ENCODE peak calls at places on chromosomes 1 and 21, in four cellular contexts. Y is HepG2, C is GM12878, T is H1. J is an unnamed sample.
A peak's percentile ranks its signal among the peaks of the same experiment; 100 is the strongest.

GRCh38 chr1:35554261-35555211 is 2.7 kb downstream of the KIAA0319L start:
- DNase-seq in T (no peak), C (no peak), Y (no peak), J (peak; percentile 91)

GRCh38 chr1:6245869-6246496 is 2.0 kb downstream of the HES3 start:
- DNase-seq in T (peak; percentile 99), Y (no peak), C (no peak), J (no peak)

GRCh38 chr1:238951809-238952208 is 434.6 kb upstream of the CHRM3 start:
- DNase-seq in Y (no peak), C (no peak), T (no peak), J (peak; percentile 18)

GRCh38 chr1:7159116-7159781 is 374.0 kb downstream of the CAMTA1 start:
- DNase-seq in Y (peak; percentile 43), C (no peak), T (no peak), J (no peak)

GRCh38 chr1:245986404-245987221 is 520.5 kb downstream of the SMYD3 start:
- DNase-seq in C (no peak), Y (no peak), T (no peak), J (no peak)

GRCh38 chr1:246907472-246907871 is 24.3 kb downstream of the AHCTF1 start:
- DNase-seq in Y (peak; percentile 69), C (no peak), T (no peak), J (no peak)

GRCh38 chr21:15559612-15560011 is 170.2 kb upstream of the USP25 start:
- DNase-seq in C (no peak), Y (no peak), T (no peak), J (no peak)

GRCh38 chr1:225963735-225964530 is 22.9 kb upstream of the LEFTY2 start:
- DNase-seq in C (no peak), Y (no peak), T (no peak), J (no peak)

GRCh38 chr1:18047122-18047521 is 60.5 kb upstream of the IGSF21 start:
- DNase-seq in T (no peak), C (no peak), Y (no peak), J (no peak)

GRCh38 chr21:28882345-28882744 is 110.3 kb downstream of the LTN1 start:
- DNase-seq in Y (no peak), C (no peak), T (no peak), J (no peak)

GRCh38 chr1:67299296-67299695 is 8.4 kb upstream of the IL12RB2 start:
- DNase-seq in Y (no peak), C (no peak), T (no peak), J (no peak)

GRCh38 chr1:171389176-171389575 is 75.2 kb downstream of the FMO4 start:
- DNase-seq in T (no peak), Y (no peak), C (no peak), J (no peak)

GRCh38 chr1:194043984-194044755 is 857.8 kb upstream of the B3GALT2 start:
- DNase-seq in Y (no peak), C (no peak), T (no peak), J (no peak)

GRCh38 chr1:205543351-205544305 is 39.2 kb downstream of the CDK18 start:
- DNase-seq in Y (peak; percentile 62), C (no peak), T (peak; percentile 80), J (peak; percentile 79)

GRCh38 chr1:50335036-50335435 is 88.2 kb downstream of the DMRTA2 start:
- DNase-seq in C (no peak), Y (no peak), T (no peak), J (no peak)

GRCh38 chr1:212315907-212316306 is 30.7 kb downstream of the PPP2R5A start:
- DNase-seq in Y (peak; percentile 7), T (no peak), C (no peak), J (peak; percentile 63)

GRCh38 chr1:85815906-85816305 is 107.7 kb upstream of the ZNHIT6 start:
- DNase-seq in C (no peak), Y (no peak), T (no peak), J (no peak)

GRCh38 chr21:14582934-14583628 is 37.0 kb upstream of the SAMSN1 start:
- DNase-seq in T (no peak), C (no peak), Y (no peak), J (no peak)

GRCh38 chr1:54139711-54140110 is 13.1 kb downstream of the CDCP2 start:
- DNase-seq in T (no peak), C (no peak), Y (no peak), J (no peak)

GRCh38 chr1:52955129-52955970 is 28.3 kb downstream of the SCP2 start:
- DNase-seq in C (no peak), Y (peak; percentile 18), T (no peak), J (no peak)

GRCh38 chr1:179105393-179105792 is 23.5 kb downstream of the TOR3A start:
- DNase-seq in C (no peak), T (peak; percentile 50), Y (peak; percentile 55), J (peak; percentile 28)

GRCh38 chr1:196418772-196419171 is 189.5 kb downstream of the KCNT2 start:
- DNase-seq in C (no peak), Y (no peak), T (no peak), J (no peak)

GRCh38 chr1:31238986-31239613 is 587 bp downstream of the NKAIN1 start:
- DNase-seq in C (no peak), T (peak; percentile 74), Y (no peak), J (no peak)

GRCh38 chr1:217393901-217394300 is 237.0 kb downstream of the GPATCH2 start:
- DNase-seq in T (no peak), C (no peak), Y (no peak), J (no peak)

GRCh38 chr1:95927061-95927460 is 693.1 kb downstream of the RWDD3 start:
- DNase-seq in T (no peak), Y (no peak), C (no peak), J (no peak)

GRCh38 chr1:226308166-226308722 is 720 bp downstream of the LIN9 start:
- DNase-seq in Y (no peak), C (no peak), T (no peak), J (no peak)

GRCh38 chr1:209618756-209619420 is 33.3 kb downstream of the LAMB3 start:
- DNase-seq in C (no peak), Y (no peak), T (no peak), J (no peak)

GRCh38 chr1:21663251-21663950 is 5.8 kb downstream of the RAP1GAP start:
- DNase-seq in C (no peak), Y (no peak), T (no peak), J (no peak)

GRCh38 chr1:22919341-22920025 is 53.2 kb downstream of the LACTBL1 start:
- DNase-seq in C (no peak), Y (no peak), T (no peak), J (no peak)

GRCh38 chr1:79681382-79681781 is 674.9 kb upstream of the ADGRL4 start:
- DNase-seq in C (no peak), Y (no peak), T (no peak), J (no peak)

GRCh38 chr1:32623775-32624174 is 26.6 kb downstream of the ZBTB8OS start:
- DNase-seq in C (no peak), Y (no peak), T (no peak), J (no peak)

GRCh38 chr1:94723899-94724298 is 96.3 kb upstream of the SLC44A3 start:
- DNase-seq in Y (no peak), T (no peak), C (no peak), J (no peak)

GRCh38 chr1:72282690-72283203 is 408 bp upstream of the NEGR1 start:
- DNase-seq in Y (peak; percentile 25), C (no peak), T (peak; percentile 76), J (peak; percentile 86)

GRCh38 chr1:52455686-52456085 is 51.3 kb downstream of the PRPF38A start:
- DNase-seq in T (no peak), C (no peak), Y (no peak), J (no peak)

GRCh38 chr1:244271909-244272308 is 179.8 kb downstream of the ADSS2 start:
- DNase-seq in T (no peak), Y (no peak), C (no peak), J (no peak)

GRCh38 chr1:244273845-244274619 is 177.7 kb downstream of the ADSS2 start:
- DNase-seq in T (no peak), C (no peak), Y (no peak), J (no peak)

GRCh38 chr1:244271004-244271403 is 180.7 kb downstream of the ADSS2 start:
- DNase-seq in T (no peak), C (no peak), Y (no peak), J (no peak)

GRCh38 chr1:244273262-244273844 is 178.4 kb downstream of the ADSS2 start:
- DNase-seq in T (no peak), C (no peak), Y (no peak), J (no peak)

DNA sequence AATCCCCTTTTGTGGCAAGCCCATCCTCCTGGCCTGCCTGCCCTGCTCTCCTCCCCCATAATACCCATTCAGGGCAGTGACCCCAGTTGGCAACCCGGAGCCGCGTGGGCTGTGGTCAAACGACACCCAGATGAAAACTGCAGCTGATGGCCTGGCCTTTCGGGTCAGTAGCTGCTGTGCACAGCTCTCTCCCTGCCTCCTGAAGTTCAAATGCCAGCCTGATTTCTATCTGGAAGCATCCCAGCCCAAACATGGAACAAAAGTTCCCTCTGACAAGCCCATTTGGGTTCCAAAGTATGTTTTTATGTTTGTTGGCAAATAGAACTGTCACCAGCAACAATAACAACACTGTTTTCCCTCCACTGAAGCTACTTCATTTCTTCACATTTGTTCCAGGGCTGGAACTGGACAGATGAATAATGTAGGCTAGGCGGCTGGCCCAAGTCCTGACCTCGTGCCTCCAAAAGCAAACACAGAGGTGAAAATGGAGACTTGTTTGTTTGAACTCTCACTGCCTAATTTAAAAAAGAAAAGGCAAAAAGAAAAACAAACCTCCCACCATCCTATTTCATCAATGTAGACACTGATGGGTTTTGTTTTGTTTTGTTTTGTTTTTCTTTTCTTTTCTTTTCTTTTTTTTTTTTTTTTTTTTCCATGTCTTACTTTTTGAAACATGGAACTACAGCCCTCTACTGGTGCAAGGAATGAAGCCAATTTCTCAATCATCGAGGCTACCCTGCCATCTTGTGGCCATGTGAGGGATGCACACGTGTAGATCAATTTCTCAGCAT is 179.0 kb downstream of the ADSS2 start:
- DNase-seq in Y (peak; percentile 70), C (peak; percentile 69), T (peak; percentile 83), J (peak; percentile 89)
- H3K4me3 ChIP-seq in Y (no peak overlapping the region), C (no peak overlapping the region), T (no peak overlapping the region), J (no peak overlapping the region)

GRCh38 chr1:185348995-185349394 is 32.0 kb upstream of the IVNS1ABP start:
- DNase-seq in C (no peak), Y (no peak), T (no peak), J (no peak)
- H3K27me3 ChIP-seq in C (no peaks in the 10 kb centered on the region), Y (no peaks in the 10 kb centered on the region), T (no peaks in the 10 kb centered on the region), J (no peaks in the 10 kb centered on the region)

GRCh38 chr1:24955779-24956365 is 25.8 kb upstream of the RUNX3 start:
- DNase-seq in T (no peak), Y (no peak), C (no peak), J (no peak)

GRCh38 chr1:24952413-24952841 is 22.4 kb upstream of the RUNX3 start:
- DNase-seq in Y (no peak), C (no peak), T (no peak), J (no peak)

GRCh38 chr1:24954631-24955030 is 24.6 kb upstream of the RUNX3 start:
- DNase-seq in Y (no peak), C (no peak), T (no peak), J (no peak)

GRCh38 chr1:24955161-24955560 is 25.1 kb upstream of the RUNX3 start:
- DNase-seq in Y (no peak), T (no peak), C (no peak), J (no peak)

DNA sequence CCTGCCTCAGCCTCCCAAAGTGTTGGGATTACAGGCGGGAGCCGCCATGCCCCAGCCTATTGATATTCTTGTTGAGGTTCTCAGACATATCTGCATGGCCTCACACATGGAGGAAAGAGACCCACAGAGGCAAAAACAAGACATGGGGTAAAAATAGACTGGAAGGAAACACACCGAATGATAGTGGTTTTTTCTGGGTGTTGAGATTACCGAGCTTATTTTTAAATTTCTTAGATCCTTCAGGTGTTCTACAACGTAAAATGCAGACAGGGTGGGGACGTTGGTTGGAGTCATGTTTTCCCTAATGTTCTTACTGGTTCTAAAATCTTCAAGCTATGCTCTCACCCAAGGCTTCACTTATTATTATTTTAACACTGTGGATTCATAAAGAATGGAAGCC is 23.9 kb upstream of the RUNX3 start:
- DNase-seq in T (no peak), C (no peak), Y (no peak), J (no peak)
- TF ChIP-seq SUZ12 in T (no peak), C (no peak), Y (no peak), J (no peak)

GRCh38 chr1:173863224-173864151 is 4.3 kb downstream of the GAS5 start:
- DNase-seq in C (no peak), Y (no peak), T (no peak), J (no peak)
- H3K4me3 ChIP-seq in C (peak overlapping the region; percentile 81), Y (no peak overlapping the region), T (no peak overlapping the region), J (no peak overlapping the region)